ENCODE peak calls at places on chromosomes 6 and 20, in ten cellular contexts. One of them, this sample, is unnamed.

GRCh38 chr6:111041917-111042316 is 45.4 kb upstream of the SLC16A10 start:
- DNase-seq in stomach: no peak
- DNase-seq in esophagus muscularis mucosa: no peak
- DNase-seq in HepG2: no peak
- DNase-seq in tibial nerve: no peak
- DNase-seq in ovary: no peak
- DNase-seq in transverse colon: no peak
- DNase-seq in upper lobe of left lung: no peak
- DNase-seq in A549: no peak
- DNase-seq in H1: no peak
- DNase-seq in this sample: no peak

GRCh38 chr6:131545317-131545716 is 27.7 kb upstream of the ARG1 start:
- DNase-seq in stomach: no peak
- DNase-seq in esophagus muscularis mucosa: no peak
- DNase-seq in HepG2: no peak
- DNase-seq in tibial nerve: no peak
- DNase-seq in ovary: no peak
- DNase-seq in transverse colon: no peak
- DNase-seq in upper lobe of left lung: no peak
- DNase-seq in A549: no peak
- DNase-seq in H1: no peak
- DNase-seq in this sample: no peak

GRCh38 chr6:161152527-161152862 is 121.4 kb downstream of the AGPAT4 start:
- DNase-seq in stomach: no peak
- DNase-seq in esophagus muscularis mucosa: no peak
- DNase-seq in HepG2: no peak
- DNase-seq in tibial nerve: no peak
- DNase-seq in ovary: no peak
- DNase-seq in transverse colon: no peak
- DNase-seq in upper lobe of left lung: peak
- DNase-seq in A549: no peak
- DNase-seq in H1: no peak
- DNase-seq in this sample: peak

GRCh38 chr20:44018684-44019637 is 104.3 kb downstream of the TOX2 start:
- DNase-seq in stomach: no peak
- DNase-seq in esophagus muscularis mucosa: no peak
- DNase-seq in HepG2: no peak
- DNase-seq in tibial nerve: no peak
- DNase-seq in ovary: no peak
- DNase-seq in transverse colon: no peak
- DNase-seq in upper lobe of left lung: no peak
- DNase-seq in A549: no peak
- DNase-seq in H1: no peak
- DNase-seq in this sample: peak

GRCh38 chr6:53432318-53433161 is 83.8 kb upstream of the ELOVL5 start:
- DNase-seq in stomach: no peak
- DNase-seq in esophagus muscularis mucosa: no peak
- DNase-seq in HepG2: peak
- DNase-seq in tibial nerve: no peak
- DNase-seq in ovary: no peak
- DNase-seq in transverse colon: no peak
- DNase-seq in upper lobe of left lung: no peak
- DNase-seq in A549: peak
- DNase-seq in H1: no peak
- DNase-seq in this sample: no peak

GRCh38 chr6:139156571-139156970 is 21.7 kb downstream of the HECA start:
- DNase-seq in stomach: no peak
- DNase-seq in esophagus muscularis mucosa: no peak
- DNase-seq in HepG2: no peak
- DNase-seq in tibial nerve: no peak
- DNase-seq in ovary: no peak
- DNase-seq in transverse colon: no peak
- DNase-seq in upper lobe of left lung: no peak
- DNase-seq in A549: no peak
- DNase-seq in H1: no peak
- DNase-seq in this sample: no peak

GRCh38 chr6:169642455-169642854 is 59.4 kb downstream of the WDR27 start:
- DNase-seq in stomach: no peak
- DNase-seq in esophagus muscularis mucosa: no peak
- DNase-seq in HepG2: no peak
- DNase-seq in tibial nerve: no peak
- DNase-seq in ovary: no peak
- DNase-seq in transverse colon: no peak
- DNase-seq in upper lobe of left lung: peak
- DNase-seq in A549: no peak
- DNase-seq in H1: no peak
- DNase-seq in this sample: no peak

GRCh38 chr6:90411292-90411781 is 114.7 kb upstream of the BACH2 start:
- DNase-seq in stomach: peak
- DNase-seq in esophagus muscularis mucosa: no peak
- DNase-seq in HepG2: no peak
- DNase-seq in tibial nerve: no peak
- DNase-seq in ovary: no peak
- DNase-seq in transverse colon: no peak
- DNase-seq in upper lobe of left lung: no peak
- DNase-seq in A549: peak
- DNase-seq in H1: no peak
- DNase-seq in this sample: no peak

GRCh38 chr20:58634121-58634817 is 16.8 kb upstream of the STX16 start:
- DNase-seq in stomach: no peak
- DNase-seq in esophagus muscularis mucosa: no peak
- DNase-seq in HepG2: no peak
- DNase-seq in tibial nerve: no peak
- DNase-seq in ovary: peak
- DNase-seq in transverse colon: no peak
- DNase-seq in upper lobe of left lung: no peak
- DNase-seq in A549: no peak
- DNase-seq in H1: no peak
- DNase-seq in this sample: peak

GRCh38 chr20:38143238-38143645 is 21.8 kb downstream of the TGM2 start:
- DNase-seq in stomach: no peak
- DNase-seq in esophagus muscularis mucosa: no peak
- DNase-seq in HepG2: peak
- DNase-seq in tibial nerve: no peak
- DNase-seq in ovary: no peak
- DNase-seq in transverse colon: peak
- DNase-seq in upper lobe of left lung: no peak
- DNase-seq in A549: peak
- DNase-seq in H1: no peak
- DNase-seq in this sample: no peak

GRCh38 chr6:75203721-75204120 is 2.1 kb downstream of the COL12A1 start:
- DNase-seq in stomach: no peak
- DNase-seq in esophagus muscularis mucosa: no peak
- DNase-seq in HepG2: no peak
- DNase-seq in tibial nerve: peak
- DNase-seq in ovary: peak
- DNase-seq in transverse colon: no peak
- DNase-seq in upper lobe of left lung: no peak
- DNase-seq in A549: no peak
- DNase-seq in H1: no peak
- DNase-seq in this sample: no peak

GRCh38 chr20:40637176-40637575 is 51.9 kb downstream of the MAFB start:
- DNase-seq in stomach: no peak
- DNase-seq in esophagus muscularis mucosa: peak
- DNase-seq in HepG2: no peak
- DNase-seq in tibial nerve: peak
- DNase-seq in ovary: no peak
- DNase-seq in transverse colon: no peak
- DNase-seq in upper lobe of left lung: no peak
- DNase-seq in A549: no peak
- DNase-seq in H1: no peak
- DNase-seq in this sample: no peak

GRCh38 chr6:56624046-56624727 is 18.5 kb downstream of the DST start:
- DNase-seq in stomach: no peak
- DNase-seq in esophagus muscularis mucosa: no peak
- DNase-seq in HepG2: peak
- DNase-seq in tibial nerve: no peak
- DNase-seq in ovary: no peak
- DNase-seq in transverse colon: no peak
- DNase-seq in upper lobe of left lung: no peak
- DNase-seq in A549: peak
- DNase-seq in H1: no peak
- DNase-seq in this sample: no peak

GRCh38 chr6:16635291-16635809 is 125.9 kb downstream of the ATXN1 start:
- DNase-seq in stomach: no peak
- DNase-seq in esophagus muscularis mucosa: peak
- DNase-seq in HepG2: peak
- DNase-seq in tibial nerve: no peak
- DNase-seq in ovary: no peak
- DNase-seq in transverse colon: no peak
- DNase-seq in upper lobe of left lung: no peak
- DNase-seq in A549: no peak
- DNase-seq in H1: no peak
- DNase-seq in this sample: no peak

GRCh38 chr6:20444786-20445271 is 43.1 kb downstream of the E2F3 start:
- DNase-seq in stomach: no peak
- DNase-seq in esophagus muscularis mucosa: no peak
- DNase-seq in HepG2: no peak
- DNase-seq in tibial nerve: no peak
- DNase-seq in ovary: no peak
- DNase-seq in transverse colon: no peak
- DNase-seq in upper lobe of left lung: no peak
- DNase-seq in A549: peak
- DNase-seq in H1: no peak
- DNase-seq in this sample: no peak

GRCh38 chr20:5044075-5044620 is 42.8 kb upstream of the SLC23A2 start:
- DNase-seq in stomach: no peak
- DNase-seq in esophagus muscularis mucosa: no peak
- DNase-seq in HepG2: no peak
- DNase-seq in tibial nerve: no peak
- DNase-seq in ovary: no peak
- DNase-seq in transverse colon: no peak
- DNase-seq in upper lobe of left lung: no peak
- DNase-seq in A549: no peak
- DNase-seq in H1: no peak
- DNase-seq in this sample: no peak

GRCh38 chr20:8152183-8152582 is 20.1 kb downstream of the PLCB1 start:
- DNase-seq in stomach: no peak
- DNase-seq in esophagus muscularis mucosa: no peak
- DNase-seq in HepG2: no peak
- DNase-seq in tibial nerve: no peak
- DNase-seq in ovary: no peak
- DNase-seq in transverse colon: no peak
- DNase-seq in upper lobe of left lung: no peak
- DNase-seq in A549: no peak
- DNase-seq in H1: no peak
- DNase-seq in this sample: no peak

GRCh38 chr20:53019464-53019863 is 47.3 kb downstream of the TSHZ2 start:
- DNase-seq in stomach: no peak
- DNase-seq in esophagus muscularis mucosa: peak
- DNase-seq in HepG2: no peak
- DNase-seq in tibial nerve: no peak
- DNase-seq in ovary: no peak
- DNase-seq in transverse colon: no peak
- DNase-seq in upper lobe of left lung: no peak
- DNase-seq in A549: no peak
- DNase-seq in H1: no peak
- DNase-seq in this sample: no peak

GRCh38 chr20:53399592-53400335 is 193.9 kb downstream of the ZNF217 start:
- DNase-seq in stomach: peak
- DNase-seq in esophagus muscularis mucosa: no peak
- DNase-seq in HepG2: no peak
- DNase-seq in tibial nerve: no peak
- DNase-seq in ovary: no peak
- DNase-seq in transverse colon: no peak
- DNase-seq in upper lobe of left lung: no peak
- DNase-seq in A549: no peak
- DNase-seq in H1: no peak
- DNase-seq in this sample: no peak

GRCh38 chr6:35808688-35809087 is 3.5 kb downstream of the LHFPL5 start:
- DNase-seq in stomach: no peak
- DNase-seq in esophagus muscularis mucosa: no peak
- DNase-seq in HepG2: no peak
- DNase-seq in tibial nerve: no peak
- DNase-seq in ovary: no peak
- DNase-seq in transverse colon: no peak
- DNase-seq in upper lobe of left lung: no peak
- DNase-seq in A549: no peak
- DNase-seq in H1: no peak
- DNase-seq in this sample: no peak

GRCh38 chr6:44935693-44936300 is 392.3 kb upstream of the RUNX2 start:
- DNase-seq in stomach: no peak
- DNase-seq in esophagus muscularis mucosa: no peak
- DNase-seq in HepG2: no peak
- DNase-seq in tibial nerve: no peak
- DNase-seq in ovary: no peak
- DNase-seq in transverse colon: no peak
- DNase-seq in upper lobe of left lung: no peak
- DNase-seq in A549: no peak
- DNase-seq in H1: no peak
- DNase-seq in this sample: no peak

GRCh38 chr6:3402310-3403243 is 54.3 kb downstream of the SLC22A23 start:
- DNase-seq in stomach: no peak
- DNase-seq in esophagus muscularis mucosa: no peak
- DNase-seq in HepG2: no peak
- DNase-seq in tibial nerve: no peak
- DNase-seq in ovary: no peak
- DNase-seq in transverse colon: peak
- DNase-seq in upper lobe of left lung: no peak
- DNase-seq in A549: no peak
- DNase-seq in H1: no peak
- DNase-seq in this sample: peak
- TF ChIP-seq EP300 in stomach: no peak
- TF ChIP-seq EP300 in esophagus muscularis mucosa: no peak
- TF ChIP-seq EP300 in HepG2: no peak
- TF ChIP-seq EP300 in tibial nerve: no peak
- TF ChIP-seq EP300 in ovary: no peak
- TF ChIP-seq EP300 in transverse colon: no peak
- TF ChIP-seq EP300 in upper lobe of left lung: no peak
- TF ChIP-seq EP300 in A549: no peak
- TF ChIP-seq EP300 in H1: no peak
- TF ChIP-seq EP300 in this sample: no peak

GRCh38 chr6:32974541-32975308 is 6.3 kb downstream of the BRD2 start:
- DNase-seq in stomach: no peak
- DNase-seq in esophagus muscularis mucosa: no peak
- DNase-seq in HepG2: no peak
- DNase-seq in tibial nerve: no peak
- DNase-seq in ovary: no peak
- DNase-seq in transverse colon: no peak
- DNase-seq in upper lobe of left lung: no peak
- DNase-seq in A549: no peak
- DNase-seq in H1: no peak
- DNase-seq in this sample: no peak
- TF ChIP-seq POLR2A in stomach: no peak
- TF ChIP-seq POLR2A in esophagus muscularis mucosa: no peak
- TF ChIP-seq POLR2A in HepG2: no peak
- TF ChIP-seq POLR2A in tibial nerve: no peak
- TF ChIP-seq POLR2A in ovary: no peak
- TF ChIP-seq POLR2A in transverse colon: no peak
- TF ChIP-seq POLR2A in upper lobe of left lung: no peak
- TF ChIP-seq POLR2A in A549: no peak
- TF ChIP-seq POLR2A in H1: peak
- TF ChIP-seq POLR2A in this sample: no peak

GRCh38 chr6:40352006-40352405 is 235.2 kb downstream of the LRFN2 start:
- DNase-seq in stomach: no peak
- DNase-seq in esophagus muscularis mucosa: no peak
- DNase-seq in HepG2: no peak
- DNase-seq in tibial nerve: no peak
- DNase-seq in ovary: no peak
- DNase-seq in transverse colon: no peak
- DNase-seq in upper lobe of left lung: no peak
- DNase-seq in A549: no peak
- DNase-seq in H1: no peak
- DNase-seq in this sample: peak
- TF ChIP-seq EP300 in stomach: no peak
- TF ChIP-seq EP300 in esophagus muscularis mucosa: no peak
- TF ChIP-seq EP300 in HepG2: no peak
- TF ChIP-seq EP300 in tibial nerve: no peak
- TF ChIP-seq EP300 in ovary: no peak
- TF ChIP-seq EP300 in transverse colon: no peak
- TF ChIP-seq EP300 in upper lobe of left lung: no peak
- TF ChIP-seq EP300 in A549: no peak
- TF ChIP-seq EP300 in H1: no peak
- TF ChIP-seq EP300 in this sample: no peak

GRCh38 chr20:46117704-46118467 is at the start of gene CD40:
- DNase-seq in stomach: peak
- DNase-seq in esophagus muscularis mucosa: peak
- DNase-seq in HepG2: peak
- DNase-seq in tibial nerve: peak
- DNase-seq in ovary: peak
- DNase-seq in transverse colon: peak
- DNase-seq in upper lobe of left lung: peak
- DNase-seq in A549: peak
- DNase-seq in H1: peak
- DNase-seq in this sample: peak
- TF ChIP-seq POLR2A in stomach: no peak
- TF ChIP-seq POLR2A in esophagus muscularis mucosa: no peak
- TF ChIP-seq POLR2A in HepG2: peak
- TF ChIP-seq POLR2A in tibial nerve: peak
- TF ChIP-seq POLR2A in ovary: peak
- TF ChIP-seq POLR2A in transverse colon: peak
- TF ChIP-seq POLR2A in upper lobe of left lung: peak
- TF ChIP-seq POLR2A in A549: peak
- TF ChIP-seq POLR2A in H1: peak
- TF ChIP-seq POLR2A in this sample: no peak